ENCODE peak calls at places on chromosomes 12 and 14, in five cellular contexts. W, E, C, P and Z are unnamed samples.

GRCh38 chr14:61269321-61270083 is 11.6 kb downstream of the TMEM30B start:
- DNase-seq in W (peak), E (peak), C (peak), P (peak), Z (no peak)

GRCh38 chr12:81212996-81213696 is 135.3 kb downstream of the ACSS3 start:
- DNase-seq in W (no peak), E (no peak), C (no peak), P (no peak), Z (no peak)

GRCh38 chr14:31205681-31206535 is 1.7 kb downstream of the HECTD1 start:
- DNase-seq in W (no peak), E (no peak), C (no peak), P (no peak), Z (no peak)

GRCh38 chr12:41683023-41683422 is 461.7 kb downstream of the GXYLT1 start:
- DNase-seq in W (no peak), E (no peak), C (no peak), P (no peak), Z (no peak)

GRCh38 chr12:74985986-74986319 is 223.7 kb downstream of the KCNC2 start:
- DNase-seq in W (no peak), E (peak), C (no peak), P (peak), Z (no peak)

GRCh38 chr14:102883028-102883953 is 39.2 kb upstream of the AMN start:
- DNase-seq in W (no peak), E (no peak), C (no peak), P (peak), Z (peak)

GRCh38 chr14:104240426-104241157 is 102.2 kb downstream of the KIF26A start:
- DNase-seq in W (no peak), E (no peak), C (peak), P (no peak), Z (no peak)

GRCh38 chr12:50647479-50647878 is 116.4 kb upstream of the ATF1 start:
- DNase-seq in W (no peak), E (no peak), C (no peak), P (no peak), Z (no peak)

GRCh38 chr12:13941258-13942249 is 39.8 kb downstream of the GRIN2B start:
- DNase-seq in W (no peak), E (no peak), C (peak), P (no peak), Z (no peak)

GRCh38 chr12:109212460-109213115 is 96.2 kb downstream of the ACACB start:
- DNase-seq in W (no peak), E (peak), C (no peak), P (no peak), Z (no peak)

GRCh38 chr12:120249875-120250795 is 15.4 kb downstream of the PXN start:
- DNase-seq in W (no peak), E (peak), C (peak), P (peak), Z (no peak)

GRCh38 chr14:62739647-62740046 is 305.6 kb downstream of the KCNH5 start:
- DNase-seq in W (no peak), E (no peak), C (no peak), P (no peak), Z (no peak)